ENCODE peak calls at places on chromosomes 6 and 20, in five cellular contexts. W is SHP77, F is skeletal muscle cell, E is NCI-H524, I is endothelial cell. B is an unnamed sample.

GRCh38 chr20:31699801-31700728 is 22.6 kb downstream of the BCL2L1 start:
- DNase-seq in F (no peak), I (no peak), W (no peak), E (no peak), B (no peak)

GRCh38 chr20:21513881-21514540 is at the start of gene NKX2-2:
- DNase-seq in I (no peak), W (no peak), E (no peak), F (no peak), B (no peak)

GRCh38 chr20:20210943-20211273 is 157.0 kb upstream of the INSM1 start:
- DNase-seq in W (peak), E (no peak), I (no peak), F (no peak), B (no peak)

GRCh38 chr6:84581494-84582259 is 182.7 kb downstream of the TBX18 start:
- DNase-seq in E (no peak), F (peak), W (no peak), I (no peak), B (no peak)

GRCh38 chr6:90545450-90545849 is 41.4 kb downstream of the MAP3K7 start:
- DNase-seq in F (no peak), I (no peak), E (no peak), W (no peak), B (no peak)

GRCh38 chr6:89954721-89955148 is 60.5 kb downstream of the GJA10 start:
- DNase-seq in E (no peak), W (no peak), F (no peak), I (no peak), B (no peak)

GRCh38 chr20:50918403-50918802 is 12.8 kb downstream of the ADNP start:
- DNase-seq in E (no peak), W (no peak), I (no peak), F (peak), B (no peak)

GRCh38 chr6:18260448-18261106 is 3.8 kb downstream of the DEK start:
- DNase-seq in I (no peak), F (no peak), W (no peak), E (peak), B (no peak)

GRCh38 chr6:2376429-2377355 is 131.3 kb upstream of the GMDS start:
- DNase-seq in E (no peak), W (peak), F (peak), I (no peak), B (no peak)

GRCh38 chr6:170459451-170459850 is 93.7 kb downstream of the PSMB1 start:
- DNase-seq in E (no peak), W (no peak), F (peak), I (no peak), B (no peak)

GRCh38 chr20:8132632-8133587 is 844 bp downstream of the PLCB1 start:
- DNase-seq in W (peak), E (peak), I (peak), F (no peak), B (no peak)

GRCh38 chr6:17865798-17866725 is 121.4 kb downstream of the KIF13A start:
- DNase-seq in F (peak), I (no peak), W (no peak), E (no peak), B (no peak)

GRCh38 chr6:117591405-117591804 is 10.9 kb downstream of the GOPC start:
- DNase-seq in E (no peak), I (no peak), W (no peak), F (no peak), B (no peak)

GRCh38 chr20:6026051-6026450 is 27.8 kb downstream of the LRRN4 start:
- DNase-seq in W (no peak), E (no peak), I (no peak), F (no peak), B (no peak)

GRCh38 chr20:3927486-3928291 is 38.5 kb downstream of the PANK2 start:
- DNase-seq in F (peak), W (peak), I (no peak), E (peak), B (peak)

GRCh38 chr6:143528164-143528811 is 16.8 kb upstream of the FUCA2 start:
- DNase-seq in E (no peak), I (no peak), W (no peak), F (no peak), B (no peak)

GRCh38 chr6:136568129-136568528 is 17.9 kb upstream of the MAP7 start:
- DNase-seq in F (no peak), I (no peak), E (no peak), W (no peak), B (no peak)

GRCh38 chr6:140602431-140602836 is 1228.0 kb upstream of the CITED2 start:
- DNase-seq in W (no peak), E (no peak), I (no peak), F (no peak), B (no peak)

GRCh38 chr6:99553888-99554287 is 14.6 kb downstream of the CCNC start:
- DNase-seq in W (no peak), E (no peak), F (no peak), I (no peak), B (no peak)

GRCh38 chr6:155024628-155025027 is 29.5 kb downstream of the TIAM2 start:
- DNase-seq in F (no peak), I (no peak), W (no peak), E (no peak), B (no peak)

GRCh38 chr6:27630727-27631613 is 158.1 kb upstream of the ZNF184 start:
- DNase-seq in F (no peak), E (peak), W (peak), I (peak), B (no peak)

GRCh38 chr20:31664696-31665354 is 27.1 kb downstream of the COX4I2 start:
- DNase-seq in E (no peak), W (no peak), I (no peak), F (no peak), B (no peak)

GRCh38 chr20:48807586-48808381 is 20.0 kb downstream of the PREX1 start:
- DNase-seq in W (no peak), I (no peak), F (no peak), E (no peak), B (no peak)

GRCh38 chr6:43296780-43297494 is 1.1 kb upstream of the SLC22A7 start:
- DNase-seq in I (no peak), W (no peak), E (no peak), F (no peak), B (no peak)

GRCh38 chr6:7993952-7994351 is 70.2 kb downstream of the BLOC1S5 start:
- DNase-seq in W (no peak), E (no peak), I (no peak), F (no peak), B (no peak)

GRCh38 chr20:3749087-3749688 is 16.7 kb downstream of the HSPA12B start:
- DNase-seq in E (peak), W (no peak), I (no peak), F (no peak), B (no peak)

GRCh38 chr6:15148356-15149058 is 97.4 kb upstream of the JARID2 start:
- DNase-seq in W (no peak), I (no peak), E (peak), F (peak), B (no peak)

GRCh38 chr6:27542485-27542884 is 69.6 kb upstream of the ZNF184 start:
- DNase-seq in I (no peak), W (no peak), E (no peak), F (no peak), B (no peak)

GRCh38 chr20:14142964-14143627 is 147.8 kb downstream of the MACROD2 start:
- DNase-seq in I (no peak), F (peak), E (no peak), W (no peak), B (no peak)

GRCh38 chr6:111994791-111995190 is 59.1 kb upstream of the CCN6 start:
- DNase-seq in F (no peak), E (no peak), I (no peak), W (no peak), B (no peak)

GRCh38 chr6:9527679-9528286 is 887.1 kb downstream of the TFAP2A start:
- DNase-seq in W (peak), F (no peak), I (no peak), E (no peak), B (no peak)

GRCh38 chr20:62501801-62502495 is 26.2 kb upstream of the GATA5 start:
- DNase-seq in I (no peak), W (no peak), E (no peak), F (no peak), B (no peak)

GRCh38 chr20:3661060-3661820 is 2.0 kb downstream of the GFRA4 start:
- DNase-seq in F (no peak), E (no peak), I (no peak), W (no peak), B (no peak)

GRCh38 chr20:38764563-38765355 is 16.5 kb downstream of the ACTR5 start:
- DNase-seq in F (peak), W (no peak), I (no peak), E (no peak), B (no peak)

GRCh38 chr6:161486903-161487531 is 213.2 kb upstream of the AGPAT4 start:
- DNase-seq in E (no peak), F (no peak), I (no peak), W (no peak), B (no peak)

GRCh38 chr20:64119681-64120341 is 12.4 kb upstream of the NPBWR2 start:
- DNase-seq in I (no peak), F (no peak), E (no peak), W (no peak), B (no peak)

B was measured in DMS153.